ENCODE peak calls at places on chromosomes 13 and 19, in six cellular contexts. D, C, J, A, Z and L are unnamed samples.

GRCh38 chr13:113002206-113002821 is 33.3 kb downstream of the MCF2L start:
- DNase-seq in D (no peak), C (no peak), J (no peak), A (peak; percentile 37), Z (no peak), L (no peak)

GRCh38 chr19:40035996-40036395 is 20.0 kb downstream of the ZNF780B start:
- DNase-seq in D (no peak), C (no peak), J (no peak), A (no peak), Z (no peak), L (no peak)

GRCh38 chr13:89923052-89923451 is 1424.4 kb upstream of the MIR17HG start:
- DNase-seq in D (no peak), C (no peak), J (no peak), A (no peak), Z (no peak), L (no peak)

GRCh38 chr19:48539503-48540096 is 12.4 kb upstream of the SULT2B1 start:
- DNase-seq in D (no peak), C (peak; percentile 23), J (peak; percentile 55), A (peak; percentile 62), Z (no peak), L (no peak)

GRCh38 chr13:75507027-75508001 is 25.3 kb upstream of the TBC1D4 start:
- DNase-seq in D (no peak), C (no peak), J (no peak), A (peak; percentile 95), Z (no peak), L (no peak)

GRCh38 chr13:111852701-111853100 is 214.2 kb upstream of the SOX1 start:
- DNase-seq in D (no peak), C (no peak), J (no peak), A (no peak), Z (no peak), L (no peak)

GRCh38 chr19:3034845-3035541 is 5.9 kb upstream of the TLE2 start:
- DNase-seq in D (no peak), C (peak; percentile 12), J (peak; percentile 28), A (no peak), Z (no peak), L (no peak)

GRCh38 chr19:35015576-35016351 is 14.5 kb upstream of the SCN1B start:
- DNase-seq in D (no peak), C (no peak), J (no peak), A (no peak), Z (no peak), L (no peak)

GRCh38 chr13:51000058-51000457 is 90.5 kb downstream of the RNASEH2B start:
- DNase-seq in D (no peak), C (no peak), J (no peak), A (no peak), Z (no peak), L (no peak)

GRCh38 chr13:110262494-110262893 is 44.5 kb downstream of the COL4A1 start:
- DNase-seq in D (no peak), C (no peak), J (no peak), A (no peak), Z (no peak), L (no peak)

GRCh38 chr13:53191091-53191490 is 162.5 kb downstream of the OLFM4 start:
- DNase-seq in D (no peak), C (no peak), J (no peak), A (no peak), Z (no peak), L (no peak)

GRCh38 chr13:24161010-24161775 is 673 bp downstream of the SPATA13 start:
- DNase-seq in D (no peak), C (no peak), J (no peak), A (peak; percentile 64), Z (no peak), L (no peak)

GRCh38 chr13:44667950-44668349 is 91.8 kb upstream of the TSC22D1 start:
- DNase-seq in D (no peak), C (no peak), J (no peak), A (no peak), Z (no peak), L (no peak)

GRCh38 chr19:17075860-17076538 is 422 bp downstream of the MYO9B start:
- DNase-seq in D (peak; percentile 36), C (no peak), J (no peak), A (peak; percentile 36), Z (no peak), L (no peak)

GRCh38 chr19:35462476-35462953 is 14.5 kb downstream of the FFAR2 start:
- DNase-seq in D (no peak), C (no peak), J (no peak), A (no peak), Z (no peak), L (no peak)

GRCh38 chr13:113161433-113161832 is 3.0 kb downstream of the PROZ start:
- DNase-seq in D (no peak), C (no peak), J (peak; percentile 2), A (no peak), Z (no peak), L (no peak)

GRCh38 chr19:10286803-10287737 is at the start of gene ICAM4:
- DNase-seq in D (peak; percentile 87), C (no peak), J (no peak), A (no peak), Z (no peak), L (no peak)
- H3K4me3 ChIP-seq in D (peak within 1 kb of the TSS; percentile 61), C (no peak within 1 kb of the TSS), J (no peak within 1 kb of the TSS), A (no peak within 1 kb of the TSS), Z (peak within 1 kb of the TSS; percentile 23), L (no peak within 1 kb of the TSS)

GRCh38 chr19:45173816-45174215 is 4.2 kb downstream of the TRAPPC6A start:
- DNase-seq in D (no peak), C (peak; percentile 60), J (no peak), A (no peak), Z (no peak), L (peak; percentile 96)

GRCh38 chr19:45172611-45173208 is 5.3 kb downstream of the TRAPPC6A start:
- DNase-seq in D (no peak), C (no peak), J (no peak), A (no peak), Z (no peak), L (no peak)

GRCh38 chr19:45170146-45171106 is 7.6 kb downstream of the TRAPPC6A start:
- DNase-seq in D (no peak), C (no peak), J (no peak), A (no peak), Z (no peak), L (no peak)

GRCh38 chr19:45171211-45171623 is 6.8 kb downstream of the TRAPPC6A start:
- DNase-seq in D (no peak), C (no peak), J (no peak), A (no peak), Z (no peak), L (no peak)

DNA sequence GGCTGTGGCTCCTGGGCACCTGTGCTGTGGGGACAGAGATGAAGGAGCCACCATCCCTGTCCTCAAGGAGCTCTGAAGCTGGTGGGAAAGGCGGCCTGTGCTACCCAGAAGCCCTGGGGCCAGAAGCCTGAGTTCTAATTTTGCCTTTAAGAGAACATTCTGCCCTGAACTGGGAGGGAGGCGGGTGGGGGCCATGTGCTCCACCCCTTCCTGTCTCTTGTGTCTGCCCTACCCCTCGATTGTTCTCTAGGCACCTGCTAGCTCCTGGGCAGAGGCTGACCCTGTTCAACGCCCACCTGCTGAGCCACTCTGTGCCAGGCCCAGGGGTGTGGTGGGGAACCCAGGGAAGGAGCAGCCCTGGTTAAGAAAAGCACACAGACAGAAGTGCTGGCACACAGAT is 5.9 kb downstream of the TRAPPC6A start:
- DNase-seq in D (no peak), C (no peak), J (no peak), A (no peak), Z (no peak), L (no peak)
- H3K4me3 ChIP-seq in D (no peak overlapping the region), C (no peak overlapping the region), J (no peak overlapping the region), A (no peak overlapping the region), Z (no peak overlapping the region), L (no peak overlapping the region)

GRCh38 chr13:41973247-41973741 is 12.4 kb upstream of the VWA8 start:
- DNase-seq in D (no peak), C (no peak), J (no peak), A (peak; percentile 29), Z (no peak), L (no peak)

GRCh38 chr13:41974262-41974900 is 13.5 kb upstream of the VWA8 start:
- DNase-seq in D (no peak), C (no peak), J (no peak), A (no peak), Z (no peak), L (no peak)

GRCh38 chr13:41971848-41972247 is 10.9 kb upstream of the VWA8 start:
- DNase-seq in D (no peak), C (no peak), J (no peak), A (no peak), Z (no peak), L (no peak)

GRCh38 chr13:41970022-41970421 is 9.1 kb upstream of the VWA8 start:
- DNase-seq in D (no peak), C (no peak), J (no peak), A (no peak), Z (no peak), L (no peak)

GRCh38 chr13:41970918-41971317 is 10.0 kb upstream of the VWA8 start:
- DNase-seq in D (no peak), C (no peak), J (no peak), A (no peak), Z (no peak), L (no peak)
- H3K4me3 ChIP-seq in D (no peak overlapping the region), C (no peak overlapping the region), J (no peak overlapping the region), A (no peak overlapping the region), Z (no peak overlapping the region), L (no peak overlapping the region)

DNA sequence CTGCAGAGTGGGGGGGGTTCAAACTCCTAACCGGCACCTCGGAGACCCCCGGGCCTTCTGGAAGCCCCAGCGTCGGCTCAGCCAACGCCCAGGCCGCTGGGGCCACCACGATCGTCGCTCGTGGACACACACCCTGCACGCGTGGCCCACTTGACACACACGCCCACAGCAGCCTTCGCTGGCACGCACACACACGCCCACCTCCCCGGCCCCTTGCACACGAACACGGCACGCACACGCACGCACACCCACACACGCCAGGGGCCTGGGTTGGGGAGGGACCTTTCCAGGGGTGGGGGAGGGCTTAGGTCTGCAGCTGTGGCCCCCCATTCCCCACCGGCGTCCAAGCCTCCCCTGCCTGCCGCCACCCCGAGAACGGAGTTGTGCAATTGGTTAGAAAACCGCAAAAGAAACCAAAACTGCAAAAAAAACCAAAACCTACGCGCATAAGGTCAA is 3.1 kb upstream of the LRG1 start:
- DNase-seq in D (no peak), C (no peak), J (no peak), A (no peak), Z (no peak), L (no peak)
- H3K4me3 ChIP-seq in D (no peak overlapping the region), C (no peak overlapping the region), J (no peak overlapping the region), A (no peak overlapping the region), Z (no peak overlapping the region), L (no peak overlapping the region)

DNA sequence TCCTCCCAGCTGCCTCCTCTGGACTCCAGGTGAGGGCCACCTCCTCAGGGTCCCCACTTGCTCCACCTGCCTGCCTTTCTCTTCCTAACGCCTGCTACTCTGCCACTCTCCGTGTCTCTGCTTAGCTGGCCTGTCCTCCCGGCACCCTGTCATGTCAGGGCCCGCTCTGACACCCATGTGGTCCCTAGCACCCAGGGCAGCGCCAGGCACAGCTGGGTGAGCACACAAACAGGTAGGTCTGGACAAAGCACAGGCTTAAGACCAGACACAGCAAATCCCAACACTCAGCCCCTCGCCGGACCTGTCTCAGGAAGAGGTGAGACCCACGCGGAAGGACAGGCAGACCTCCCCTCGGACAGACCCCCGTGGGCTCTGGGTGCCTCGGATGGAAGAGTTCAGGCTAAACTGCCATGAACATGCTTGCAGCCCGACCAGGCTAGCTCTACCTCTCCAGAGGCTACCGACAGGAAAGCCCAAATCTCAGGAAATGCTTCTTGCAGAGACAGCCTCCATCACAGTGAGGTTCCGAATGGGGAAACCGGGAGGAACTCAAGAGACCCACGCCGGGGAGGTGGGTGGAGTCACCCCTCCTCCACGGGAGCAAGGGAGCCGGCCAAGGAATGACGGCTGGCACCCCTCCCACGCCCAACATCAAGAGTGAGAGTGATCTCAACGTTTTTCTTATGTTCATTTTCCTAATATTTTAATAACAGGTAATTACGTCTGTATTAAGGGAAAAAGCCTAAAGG is 12.5 kb downstream of the ZNF787 start:
- DNase-seq in D (peak; percentile 60), C (peak; percentile 22), J (no peak), A (peak; percentile 72), Z (no peak), L (no peak)
- H3K4me3 ChIP-seq in D (peak overlapping the region; percentile 43), C (peak overlapping the region; percentile 20), J (peak overlapping the region; percentile 13), A (no peak overlapping the region), Z (peak overlapping the region; percentile 61), L (no peak overlapping the region)